ENCODE peak calls at places on chromosome 6, in six cellular contexts. Z is endothelial cell of umbilical vein, H is heart left ventricle, X is body of pancreas, O is prostate gland, J is adrenal gland. C is an unnamed sample.

GRCh38 chr6:154432533-154433476 is 76.2 kb upstream of the IPCEF1 start:
- DNase-seq in Z (peak), H (no peak), X (no peak), O (no peak), J (no peak), C (no peak)

GRCh38 chr6:13461805-13462204 is 25.6 kb downstream of the GFOD1 start:
- DNase-seq in Z (no peak), H (no peak), X (no peak), O (no peak), J (no peak), C (peak)

GRCh38 chr6:3939964-3940363 is 90.8 kb downstream of the FAM50B start:
- DNase-seq in Z (no peak), H (no peak), X (no peak), O (no peak), J (no peak), C (no peak)

GRCh38 chr6:91868539-91869202 is 1281.8 kb upstream of the MAP3K7 start:
- DNase-seq in Z (no peak), H (no peak), X (no peak), O (no peak), J (no peak), C (no peak)

GRCh38 chr6:145669627-145670034 is 65.7 kb downstream of the EPM2A start:
- DNase-seq in Z (peak), H (no peak), X (no peak), O (no peak), J (no peak), C (peak)

GRCh38 chr6:32216998-32217397 is 6.9 kb downstream of the NOTCH4 start:
- DNase-seq in Z (no peak), H (no peak), X (no peak), O (no peak), J (no peak), C (no peak)

GRCh38 chr6:39049575-39050283 is 1.1 kb downstream of the GLP1R start:
- DNase-seq in Z (no peak), H (no peak), X (no peak), O (no peak), J (no peak), C (no peak)

GRCh38 chr6:134288538-134289203 is 29.2 kb downstream of the SGK1 start:
- DNase-seq in Z (peak), H (no peak), X (no peak), O (no peak), J (no peak), C (no peak)

GRCh38 chr6:2812695-2813094 is 29.0 kb downstream of the SERPINB1 start:
- DNase-seq in Z (no peak), H (no peak), X (no peak), O (no peak), J (no peak), C (no peak)

GRCh38 chr6:54017877-54018276 is 93.4 kb upstream of the MLIP start:
- DNase-seq in Z (no peak), H (no peak), X (no peak), O (no peak), J (no peak), C (no peak)

GRCh38 chr6:54019860-54020259 is 91.4 kb upstream of the MLIP start:
- DNase-seq in Z (no peak), H (no peak), X (no peak), O (no peak), J (no peak), C (no peak)

GRCh38 chr6:54020311-54020710 is 90.9 kb upstream of the MLIP start:
- DNase-seq in Z (peak), H (no peak), X (no peak), O (no peak), J (no peak), C (no peak)

GRCh38 chr6:54014440-54014839 is 96.8 kb upstream of the MLIP start:
- DNase-seq in Z (no peak), H (no peak), X (no peak), O (no peak), J (no peak), C (no peak)

DNA sequence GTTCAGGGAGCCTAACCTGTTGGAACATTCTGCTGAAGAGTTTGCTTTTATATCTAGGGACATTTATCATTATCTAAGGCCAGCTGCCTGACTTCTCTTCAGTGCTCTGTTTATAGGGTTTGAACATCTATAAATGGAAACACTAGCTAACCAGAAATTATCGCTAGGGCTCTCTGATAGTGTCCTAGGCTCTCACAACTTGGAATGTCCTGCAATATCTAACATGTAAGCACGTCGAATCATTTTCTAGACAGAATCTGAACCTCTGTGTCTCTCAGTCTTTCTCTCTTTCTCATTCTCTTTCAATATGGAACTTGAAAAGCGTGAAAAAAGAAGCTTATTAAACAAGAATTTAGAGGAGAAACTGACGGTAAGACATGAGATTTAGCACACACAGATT is 92.5 kb upstream of the MLIP start:
- DNase-seq in Z (no peak), H (no peak), X (no peak), O (no peak), J (no peak), C (no peak)
- TF ChIP-seq POLR2A in Z (no peak), H (peak), X (no peak), O (no peak), J (no peak), C (no peak)

GRCh38 chr6:106509420-106510089 is 119.7 kb downstream of the RTN4IP1 start:
- DNase-seq in Z (no peak), H (no peak), X (no peak), O (no peak), J (no peak), C (no peak)

GRCh38 chr6:106508836-106509235 is 120.5 kb downstream of the RTN4IP1 start:
- DNase-seq in Z (no peak), H (no peak), X (no peak), O (peak), J (no peak), C (no peak)

GRCh38 chr6:106512048-106512957 is 117.0 kb downstream of the RTN4IP1 start:
- DNase-seq in Z (peak), H (peak), X (peak), O (peak), J (peak), C (no peak)

GRCh38 chr6:106511274-106512047 is 117.8 kb downstream of the RTN4IP1 start:
- DNase-seq in Z (peak), H (no peak), X (peak), O (peak), J (peak), C (no peak)

GRCh38 chr6:106510090-106510970 is 119.0 kb downstream of the RTN4IP1 start:
- DNase-seq in Z (no peak), H (peak), X (peak), O (peak), J (peak), C (no peak)
- TF ChIP-seq POLR2A in Z (no peak), H (no peak), X (no peak), O (no peak), J (no peak), C (peak)

GRCh38 chr6:24879351-24879750 is 56.4 kb downstream of the RIPOR2 start:
- DNase-seq in Z (no peak), H (no peak), X (no peak), O (no peak), J (no peak), C (no peak)

GRCh38 chr6:24876496-24877465 is 59.0 kb downstream of the RIPOR2 start:
- DNase-seq in Z (no peak), H (no peak), X (no peak), O (no peak), J (no peak), C (no peak)

GRCh38 chr6:24872769-24873168 is 63.0 kb downstream of the RIPOR2 start:
- DNase-seq in Z (no peak), H (no peak), X (no peak), O (no peak), J (no peak), C (no peak)

GRCh38 chr6:24874128-24874527 is 61.6 kb downstream of the RIPOR2 start:
- DNase-seq in Z (no peak), H (no peak), X (no peak), O (no peak), J (no peak), C (no peak)

DNA sequence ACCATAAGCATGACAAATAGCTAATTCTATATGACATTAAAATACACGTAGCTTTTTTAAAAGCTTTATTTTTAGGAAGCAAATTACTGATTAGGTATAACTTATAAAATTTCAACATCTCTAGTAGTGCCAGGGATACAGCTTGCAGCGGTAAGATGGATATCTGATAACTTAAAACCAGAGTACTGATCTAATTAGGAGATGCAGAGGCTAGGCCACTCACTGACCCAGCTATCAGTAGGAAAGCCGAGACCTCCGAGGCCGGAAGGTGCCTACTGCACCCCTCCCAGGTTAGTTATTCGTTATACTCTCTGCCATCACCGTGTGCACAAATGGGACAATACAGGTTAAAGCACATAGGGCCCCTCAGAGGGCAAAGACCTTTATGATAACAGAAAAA is 61.0 kb downstream of the RIPOR2 start:
- DNase-seq in Z (no peak), H (no peak), X (no peak), O (no peak), J (no peak), C (no peak)
- TF ChIP-seq POLR2A in Z (no peak), H (no peak), X (no peak), O (no peak), J (no peak), C (no peak)

GRCh38 chr6:121334299-121335104 is at the start of gene TBC1D32:
- DNase-seq in Z (peak), H (peak), X (peak), O (peak), J (peak), C (peak)
- TF ChIP-seq POLR2A in Z (peak), H (peak), X (peak), O (peak), J (peak), C (peak)

DNA sequence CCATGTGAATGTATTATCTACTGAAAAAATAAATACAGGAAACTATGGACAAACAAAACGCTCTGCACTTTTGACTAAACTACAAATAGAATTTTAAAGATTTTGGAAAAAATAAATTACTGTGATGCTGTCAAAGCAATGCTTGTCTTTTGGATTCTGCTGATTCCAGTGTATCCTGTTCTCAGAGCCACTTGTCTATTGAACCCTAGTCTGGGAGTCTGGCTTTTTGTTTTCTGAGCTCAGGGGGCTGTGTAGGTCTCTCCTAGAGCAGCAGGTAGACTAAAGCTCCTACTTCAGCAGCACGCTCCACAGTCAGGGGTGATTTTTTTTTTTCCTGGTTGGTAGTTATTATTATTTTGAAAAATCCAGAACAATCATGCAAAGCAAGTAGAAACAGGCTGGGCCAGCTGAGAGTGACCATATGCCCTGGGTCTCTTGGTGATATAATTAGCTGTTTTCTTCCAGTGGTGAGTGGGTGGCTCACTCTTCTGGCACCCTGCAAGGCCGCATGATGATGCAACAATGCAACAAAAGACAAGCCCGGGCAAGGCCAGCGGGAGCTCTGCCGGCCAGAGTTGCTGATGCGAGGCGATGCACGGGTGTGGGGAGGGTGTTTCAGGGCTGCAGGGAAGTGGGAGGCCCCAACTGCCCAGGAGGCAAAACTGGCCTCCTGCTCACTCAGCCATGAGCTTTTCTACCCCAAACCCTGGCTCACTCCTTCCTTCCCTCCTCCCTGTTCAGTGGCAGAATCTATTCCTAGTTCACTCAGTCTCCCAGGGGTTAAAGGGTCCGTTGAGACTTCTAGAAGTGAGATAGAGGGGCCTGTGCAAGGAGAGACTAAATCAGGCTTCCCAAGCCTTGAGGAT is 11.6 kb upstream of the CDKN1A start:
- DNase-seq in Z (peak), H (peak), X (peak), O (peak), J (peak), C (peak)
- TF ChIP-seq POLR2A in Z (no peak), H (no peak), X (no peak), O (peak), J (peak), C (peak)

DNA sequence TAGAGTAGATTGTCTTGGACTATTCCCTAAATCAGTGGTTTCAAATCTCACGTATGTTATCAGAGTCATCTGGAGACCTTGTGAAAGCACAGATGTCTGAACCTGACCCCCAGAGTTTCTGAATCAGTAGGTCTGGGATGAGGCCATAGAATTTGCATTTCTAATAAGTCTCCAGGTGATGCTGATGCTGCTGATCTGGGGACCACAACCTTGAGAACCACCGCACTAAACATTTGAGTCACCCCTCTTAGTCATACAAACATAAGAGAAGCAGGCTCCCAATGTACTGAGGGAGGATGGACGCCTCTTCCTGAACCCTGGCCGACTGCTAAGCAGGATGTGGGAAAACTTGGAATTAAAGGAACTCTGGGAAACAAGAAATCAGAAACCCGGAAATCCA is 187.8 kb upstream of the PRDM1 start:
- DNase-seq in Z (no peak), H (no peak), X (no peak), O (no peak), J (no peak), C (peak)
- TF ChIP-seq POLR2A in Z (no peak), H (no peak), X (no peak), O (no peak), J (no peak), C (no peak)